ENCODE peak calls at places on chromosomes 5 and 9, in nine cellular contexts. V is IMR-90, L is heart left ventricle, J is RWPE2, G is mesendoderm, Z is upper lobe of right lung, R is A549, W is left ventricle myocardium inferior, Y is fibroblast of lung. Q is an unnamed sample. For H3K4me1, the result is how much of the 10 kb centered on the place peaks cover.

GRCh38 chr5:2686725-2687124 is 64.8 kb downstream of the IRX2 start:
- DNase-seq in V (no peak), L (no peak), J (no peak), G (peak), Z (no peak), R (no peak), W (no peak), Y (peak), Q (no peak)

GRCh38 chr5:168364738-168365550 is 73.5 kb downstream of the WWC1 start:
- DNase-seq in V (peak), L (no peak), J (no peak), G (peak), Z (peak), R (no peak), W (no peak), Y (peak), Q (peak)

GRCh38 chr5:2185646-2186471 is 303.1 kb upstream of the IRX4 start:
- DNase-seq in V (no peak), L (no peak), J (no peak), G (no peak), Z (no peak), R (no peak), W (no peak), Y (no peak), Q (no peak)

GRCh38 chr9:119322137-119322695 is 47.0 kb downstream of the BRINP1 start:
- DNase-seq in V (no peak), L (peak), J (no peak), G (no peak), Z (no peak), R (no peak), W (peak), Y (peak), Q (no peak)

GRCh38 chr9:2158111-2158610 is 143.0 kb downstream of the SMARCA2 start:
- DNase-seq in V (peak), L (no peak), J (no peak), G (peak), Z (peak), R (peak), W (peak), Y (peak), Q (peak)

GRCh38 chr9:120080781-120081180 is 499.2 kb downstream of the CDK5RAP2 start:
- DNase-seq in V (no peak), L (no peak), J (no peak), G (no peak), Z (no peak), R (no peak), W (no peak), Y (no peak), Q (no peak)

GRCh38 chr5:77167695-77168111 is 42.8 kb upstream of the PDE8B start:
- DNase-seq in V (peak), L (peak), J (no peak), G (no peak), Z (no peak), R (peak), W (no peak), Y (peak), Q (no peak)

GRCh38 chr5:126867237-126867636 is 90.3 kb downstream of the LMNB1 start:
- DNase-seq in V (no peak), L (no peak), J (no peak), G (no peak), Z (no peak), R (no peak), W (no peak), Y (no peak), Q (no peak)

GRCh38 chr5:78308689-78309088 is 14.2 kb upstream of the AP3B1 start:
- DNase-seq in V (no peak), L (no peak), J (no peak), G (no peak), Z (no peak), R (no peak), W (no peak), Y (no peak), Q (no peak)

GRCh38 chr9:135703726-135704125 is 1.7 kb downstream of the KCNT1 start:
- DNase-seq in V (no peak), L (no peak), J (no peak), G (peak), Z (no peak), R (no peak), W (no peak), Y (no peak), Q (no peak)

GRCh38 chr9:12935714-12936113 is 160.9 kb downstream of the LURAP1L start:
- DNase-seq in V (peak), L (no peak), J (no peak), G (no peak), Z (no peak), R (no peak), W (no peak), Y (peak), Q (peak)

GRCh38 chr5:179259731-179260323 is 85.4 kb downstream of the ADAMTS2 start:
- DNase-seq in V (no peak), L (no peak), J (peak), G (no peak), Z (peak), R (no peak), W (no peak), Y (no peak), Q (no peak)

GRCh38 chr5:61837788-61838187 is 468.2 kb upstream of the KIF2A start:
- DNase-seq in V (no peak), L (no peak), J (no peak), G (no peak), Z (no peak), R (no peak), W (no peak), Y (no peak), Q (no peak)

GRCh38 chr9:137382444-137382727 is 40.6 kb downstream of the EXD3 start:
- DNase-seq in V (no peak), L (peak), J (no peak), G (no peak), Z (no peak), R (no peak), W (no peak), Y (no peak), Q (no peak)

GRCh38 chr5:142680605-142681259 is 5.2 kb downstream of the FGF1 start:
- DNase-seq in V (peak), L (no peak), J (peak), G (peak), Z (no peak), R (peak), W (no peak), Y (peak), Q (no peak)

GRCh38 chr5:50562694-50563093 is 103.7 kb upstream of the PARP8 start:
- DNase-seq in V (no peak), L (no peak), J (no peak), G (no peak), Z (no peak), R (no peak), W (no peak), Y (no peak), Q (no peak)

GRCh38 chr9:28774433-28775029 is 1201.2 kb upstream of the C9orf72 start:
- DNase-seq in V (peak), L (no peak), J (no peak), G (peak), Z (no peak), R (peak), W (no peak), Y (peak), Q (peak)

GRCh38 chr5:173726848-173727557 is 110.6 kb upstream of the BOD1 start:
- DNase-seq in V (no peak), L (no peak), J (no peak), G (no peak), Z (no peak), R (no peak), W (no peak), Y (peak), Q (no peak)

GRCh38 chr5:957730-958485 is 50.7 kb upstream of the NKD2 start:
- DNase-seq in V (peak), L (peak), J (peak), G (no peak), Z (peak), R (no peak), W (no peak), Y (no peak), Q (peak)

GRCh38 chr9:105637787-105638395 is 24.4 kb upstream of the TAL2 start:
- DNase-seq in V (peak), L (no peak), J (no peak), G (peak), Z (no peak), R (no peak), W (no peak), Y (no peak), Q (peak)

GRCh38 chr5:147403659-147404640 is 105.9 kb downstream of the DPYSL3 start:
- DNase-seq in V (peak), L (peak), J (no peak), G (no peak), Z (no peak), R (peak), W (no peak), Y (peak), Q (peak)

DNA sequence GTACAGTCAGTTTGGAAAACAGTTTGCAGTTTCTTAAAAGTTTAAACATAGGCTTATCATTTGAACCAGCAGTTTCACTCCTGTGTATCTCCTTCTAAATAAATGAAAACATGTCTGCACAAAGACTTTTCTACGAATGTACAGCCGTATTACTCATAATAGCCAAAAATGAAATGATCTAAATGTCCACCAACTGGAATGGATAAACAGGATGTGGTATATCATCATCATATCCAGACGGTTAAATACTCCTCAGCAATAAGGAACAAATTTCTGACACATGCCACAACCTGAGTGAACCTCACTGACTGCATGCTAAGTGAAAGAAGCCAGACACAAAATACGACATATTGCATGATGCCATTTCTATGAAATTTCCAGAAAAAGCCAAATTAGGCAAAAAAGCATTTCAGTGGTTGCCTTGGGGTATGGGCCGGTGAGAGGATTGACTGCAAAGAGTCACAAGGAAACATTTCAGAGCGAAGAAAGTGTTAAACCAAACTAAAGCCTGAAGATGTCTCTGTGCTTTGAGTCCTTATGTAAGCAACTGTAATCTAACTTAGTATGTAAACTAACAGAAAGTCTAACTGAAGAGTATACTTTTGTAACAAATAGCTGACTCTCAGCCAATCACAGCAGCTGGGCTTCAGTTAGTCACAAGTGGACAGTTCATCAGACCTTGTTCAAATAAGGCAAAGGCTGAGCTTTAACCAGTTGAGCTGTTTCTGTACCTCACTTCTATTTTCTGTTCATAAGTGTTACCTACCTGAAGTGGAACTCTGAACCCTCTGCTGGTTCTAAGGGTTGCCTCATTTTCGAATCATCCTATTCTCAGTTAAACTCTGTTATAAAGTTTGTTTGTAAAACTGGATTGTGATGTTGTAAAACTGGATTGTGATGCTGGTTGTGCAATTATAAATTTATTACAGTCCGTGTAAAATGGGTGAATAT is 65.2 kb downstream of the TRIO start:
- DNase-seq in V (peak), L (no peak), J (no peak), G (no peak), Z (no peak), R (no peak), W (no peak), Y (peak), Q (peak)
- H3K4me3 ChIP-seq in V (peak), L (no peak), J (no peak), G (no peak), Z (peak), R (peak), W (no peak), Y (peak), Q (no peak)

GRCh38 chr9:113598883-113599282 is 135.4 kb downstream of the RGS3 start:
- DNase-seq in V (no peak), L (no peak), J (no peak), G (no peak), Z (no peak), R (no peak), W (no peak), Y (no peak), Q (no peak)
- H3K4me1 ChIP-seq in V (half or more), L (half or more), J (under half), G (under half), Z (half or more), R (under half), W (half or more), Y (half or more), Q (under half)

GRCh38 chr5:172549708-172550095 is 91.4 kb upstream of the NEURL1B start:
- DNase-seq in V (no peak), L (no peak), J (peak), G (no peak), Z (peak), R (no peak), W (no peak), Y (no peak), Q (peak)
- H3K27ac ChIP-seq in V (no peak), L (peak), J (no peak), G (no peak), Z (no peak), R (no peak), W (peak), Y (no peak), Q (peak)

DNA sequence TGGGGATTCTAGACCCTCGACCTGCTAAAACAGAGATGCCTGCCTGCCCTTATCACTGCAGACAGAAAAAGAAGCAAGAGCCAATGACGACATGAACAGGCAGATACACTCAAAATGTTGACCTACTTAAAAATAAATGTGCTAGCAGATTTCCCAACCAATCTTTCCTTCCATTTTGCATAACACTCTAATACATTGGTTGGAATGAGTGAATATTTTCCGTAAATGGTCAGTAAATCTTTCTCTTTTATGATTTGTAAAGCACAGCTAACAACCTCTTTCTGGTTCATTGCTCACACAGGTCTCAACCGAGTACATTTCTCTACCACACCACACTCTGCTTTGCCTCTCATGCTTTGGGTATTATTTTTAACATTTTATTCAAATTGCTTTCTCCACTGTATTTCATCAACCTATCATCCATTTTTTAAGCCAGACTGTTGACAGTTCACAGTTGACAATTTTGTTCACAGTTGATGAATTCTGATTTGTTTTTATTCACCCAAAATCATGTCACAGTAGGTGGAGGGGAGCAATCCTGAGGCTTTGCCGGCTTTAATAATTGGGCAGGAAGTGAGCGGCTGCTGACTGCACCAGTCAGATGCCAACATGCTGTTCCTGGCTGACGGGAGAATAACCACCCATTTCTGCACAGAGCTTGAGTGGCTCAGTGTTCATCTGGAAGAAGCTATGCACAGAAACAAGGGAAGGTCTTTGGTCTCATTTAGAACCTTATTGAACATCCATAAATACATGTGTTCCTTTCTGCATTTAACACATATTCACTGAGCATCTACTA is 426.6 kb downstream of the SPOCK1 start:
- DNase-seq in V (no peak), L (no peak), J (no peak), G (no peak), Z (no peak), R (no peak), W (no peak), Y (peak), Q (peak)
- H3K4me3 ChIP-seq in V (no peak), L (no peak), J (no peak), G (no peak), Z (no peak), R (no peak), W (no peak), Y (no peak), Q (no peak)

DNA sequence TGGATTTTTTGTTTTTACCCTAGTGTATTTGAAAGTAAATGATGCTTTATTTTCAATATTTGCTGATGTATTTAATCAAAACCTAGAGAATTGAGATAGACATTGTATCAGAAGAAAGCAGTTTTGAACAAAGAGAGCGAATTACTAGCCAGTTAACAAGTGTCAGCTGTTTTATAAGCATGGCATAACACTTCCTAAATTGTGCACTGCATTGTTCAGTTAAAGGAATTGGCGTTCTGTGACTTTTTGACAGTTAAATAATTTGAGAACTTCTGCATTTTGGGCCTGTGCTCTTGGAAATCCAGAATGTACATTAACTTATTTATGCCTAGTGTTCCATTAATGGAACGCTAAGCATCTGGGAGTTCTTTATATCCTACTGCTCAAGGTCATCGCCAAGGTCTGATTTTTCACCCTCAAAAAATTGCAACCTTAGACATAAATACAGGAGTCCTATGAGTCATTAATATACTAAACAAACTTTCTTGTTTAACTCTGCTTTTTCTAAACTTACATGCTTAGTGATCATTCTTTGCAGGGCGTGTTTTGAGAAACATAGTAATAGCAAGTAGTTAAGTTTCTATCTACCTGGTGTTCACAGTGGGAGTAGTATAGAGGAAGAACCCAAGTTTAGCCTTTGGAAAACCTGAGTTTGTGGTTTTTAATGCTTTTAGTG is 31.1 kb downstream of the RASA1 start:
- DNase-seq in V (peak), L (no peak), J (no peak), G (no peak), Z (no peak), R (no peak), W (no peak), Y (peak), Q (no peak)
- H3K4me1 ChIP-seq in V (under half), L (under half), J (half or more), G (under half), Z (under half), R (half or more), W (under half), Y (under half), Q (under half)

GRCh38 chr9:125258832-125259534 is 2.6 kb upstream of the GAPVD1 start:
- DNase-seq in V (no peak), L (peak), J (no peak), G (no peak), Z (no peak), R (no peak), W (no peak), Y (no peak), Q (no peak)

GRCh38 chr9:125260564-125260963 is 1.1 kb upstream of the GAPVD1 start:
- DNase-seq in V (peak), L (no peak), J (no peak), G (no peak), Z (no peak), R (no peak), W (no peak), Y (no peak), Q (no peak)

GRCh38 chr9:125261501-125262216 is at the start of gene GAPVD1:
- DNase-seq in V (peak), L (peak), J (peak), G (peak), Z (peak), R (peak), W (peak), Y (peak), Q (peak)

GRCh38 chr9:125258160-125258559 is 3.5 kb upstream of the GAPVD1 start:
- DNase-seq in V (no peak), L (no peak), J (no peak), G (no peak), Z (no peak), R (no peak), W (no peak), Y (no peak), Q (no peak)

DNA sequence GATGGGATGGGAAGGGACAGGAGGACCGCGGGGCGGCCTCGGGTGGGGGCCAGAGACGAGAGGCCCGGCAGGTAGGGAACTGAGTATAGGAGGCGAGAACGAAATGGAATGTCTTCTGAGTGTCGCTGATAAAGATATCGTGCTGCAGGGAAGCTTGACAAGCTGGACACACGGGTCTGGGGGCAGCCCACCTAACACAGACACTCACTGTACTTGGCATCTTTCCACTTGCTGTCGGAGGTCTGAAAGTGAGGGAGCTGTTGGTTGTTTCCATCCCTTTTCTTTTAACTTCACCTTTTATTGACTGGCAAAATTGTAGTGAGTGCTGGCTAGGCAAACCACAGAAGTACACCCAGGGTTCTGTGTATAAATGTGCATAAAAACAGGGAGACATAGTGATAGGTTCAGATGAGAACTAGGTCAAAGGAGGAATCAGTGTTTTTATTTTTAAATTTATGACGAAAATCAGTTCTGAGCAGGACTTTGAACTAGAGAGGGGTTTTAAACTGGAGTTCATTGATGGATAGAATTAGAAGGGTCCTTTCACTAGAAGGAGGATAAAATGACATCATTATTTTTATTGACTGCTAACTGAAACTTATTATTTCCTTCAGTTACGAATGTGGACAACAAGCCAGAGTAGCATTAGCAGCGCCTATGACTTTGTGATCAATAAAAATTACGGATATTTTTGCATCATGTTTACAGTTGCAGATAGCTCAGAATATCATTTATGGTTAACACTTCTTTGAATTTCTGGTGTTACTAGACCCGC is 778 bp downstream of the GAPVD1 start:
- DNase-seq in V (no peak), L (no peak), J (no peak), G (no peak), Z (no peak), R (no peak), W (no peak), Y (no peak), Q (peak)
- H3K27ac ChIP-seq in V (peak), L (peak), J (peak), G (no peak), Z (peak), R (peak), W (peak), Y (peak), Q (peak)

DNA sequence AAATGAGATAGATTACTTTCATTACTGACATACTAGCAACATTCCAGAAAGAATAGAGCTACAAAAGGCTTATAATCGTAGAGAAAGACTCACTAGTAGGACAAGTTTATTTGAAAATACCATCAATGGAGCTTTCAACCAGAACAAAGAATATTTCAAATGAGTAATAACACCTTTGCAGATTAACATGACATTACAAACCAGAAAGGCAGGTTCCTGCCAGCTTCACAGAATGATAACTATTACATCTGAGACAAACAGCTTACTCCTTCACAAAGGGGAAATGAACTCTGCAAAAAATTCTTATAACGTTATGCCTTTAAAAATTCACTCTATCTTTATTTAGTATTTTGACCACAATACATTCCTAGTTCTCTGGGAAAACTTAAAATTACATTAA is 103.1 kb downstream of the EPB41L4A start:
- DNase-seq in V (no peak), L (no peak), J (no peak), G (no peak), Z (no peak), R (no peak), W (no peak), Y (no peak), Q (no peak)
- H3K4me3 ChIP-seq in V (no peak), L (no peak), J (no peak), G (no peak), Z (no peak), R (no peak), W (no peak), Y (no peak), Q (no peak)

GRCh38 chr5:36208786-36209185 is 32.9 kb downstream of the NADK2 start:
- DNase-seq in V (no peak), L (no peak), J (no peak), G (no peak), Z (no peak), R (no peak), W (no peak), Y (no peak), Q (no peak)
- H3K4me1 ChIP-seq in V (under half), L (under half), J (under half), G (under half), Z (under half), R (under half), W (under half), Y (under half), Q (under half)

Q was measured in cardiac muscle cell.